ENCODE peak calls at places on chromosomes 13 and 19, in seven cellular contexts. V, Y, F, N, S, T and G are unnamed samples.

GRCh38 chr13:42041684-42042035 is 6.8 kb upstream of the DGKH start:
- DNase-seq in V (peak), Y (peak), F (no peak), N (peak), S (no peak), T (no peak), G (no peak)

GRCh38 chr13:27665761-27666160 is 44.1 kb downstream of the POLR1D start:
- DNase-seq in V (no peak), Y (no peak), F (no peak), N (no peak), S (no peak), T (no peak), G (no peak)

GRCh38 chr19:10471909-10472308 is 31.2 kb downstream of the KEAP1 start:
- DNase-seq in V (no peak), Y (no peak), F (no peak), N (no peak), S (no peak), T (no peak), G (peak)

GRCh38 chr13:97369269-97369893 is 64.6 kb upstream of the RAP2A start:
- DNase-seq in V (no peak), Y (no peak), F (no peak), N (no peak), S (no peak), T (no peak), G (no peak)

GRCh38 chr13:46609726-46610125 is 56.8 kb downstream of the LRCH1 start:
- DNase-seq in V (no peak), Y (no peak), F (no peak), N (no peak), S (no peak), T (no peak), G (no peak)

GRCh38 chr19:3655402-3656072 is 28.9 kb upstream of the CACTIN start:
- DNase-seq in V (peak), Y (no peak), F (no peak), N (no peak), S (peak), T (no peak), G (no peak)

GRCh38 chr19:10603873-10604459 is 16.9 kb upstream of the AP1M2 start:
- DNase-seq in V (no peak), Y (no peak), F (peak), N (no peak), S (no peak), T (peak), G (no peak)

GRCh38 chr13:106033634-106034033 is 501.8 kb downstream of the EFNB2 start:
- DNase-seq in V (no peak), Y (no peak), F (no peak), N (no peak), S (peak), T (no peak), G (no peak)

GRCh38 chr19:3265432-3265831 is 41.0 kb downstream of the CELF5 start:
- DNase-seq in V (no peak), Y (no peak), F (no peak), N (no peak), S (no peak), T (no peak), G (no peak)

GRCh38 chr13:66152596-66152995 is 1077.5 kb downstream of the PCDH9 start:
- DNase-seq in V (no peak), Y (no peak), F (no peak), N (no peak), S (no peak), T (no peak), G (no peak)